ENCODE peak calls at places on chromosomes 5 and 9, in ten cellular contexts. B is CD4-positive, CD25-positive, alpha-beta regulatory T cell; P is fibroblast of lung; D is CD4-positive, alpha-beta memory T cell; F is psoas muscle; X is H7; Y is tibial nerve; T is fibroblast of pulmonary artery; G is CD8-positive, alpha-beta memory T cell; K is A549. E is an unnamed sample.

GRCh38 chr9:93207326-93207814 is 23.4 kb downstream of the WNK2 start:
- DNase-seq in B (no peak), P (peak), D (no peak), F (no peak), X (no peak), Y (peak), T (peak), G (no peak), K (no peak), E (no peak)

GRCh38 chr9:131773911-131774379 is 34.1 kb upstream of the RAPGEF1 start:
- DNase-seq in B (peak), P (peak), D (peak), F (no peak), X (peak), Y (no peak), T (peak), G (no peak), K (peak), E (peak)

GRCh38 chr9:99059074-99059894 is 45.6 kb upstream of the TGFBR1 start:
- DNase-seq in B (no peak), P (no peak), D (peak), F (no peak), X (no peak), Y (no peak), T (no peak), G (peak), K (no peak), E (peak)

GRCh38 chr9:27151693-27152397 is 42.8 kb downstream of the TEK start:
- DNase-seq in B (no peak), P (peak), D (no peak), F (no peak), X (no peak), Y (no peak), T (peak), G (no peak), K (no peak), E (no peak)

GRCh38 chr9:88949425-88949824 is 41.8 kb upstream of the S1PR3 start:
- DNase-seq in B (no peak), P (peak), D (no peak), F (no peak), X (no peak), Y (no peak), T (peak), G (no peak), K (peak), E (no peak)

GRCh38 chr5:139759219-139759721 is 36.3 kb upstream of the PSD2 start:
- DNase-seq in B (no peak), P (peak), D (no peak), F (peak), X (peak), Y (no peak), T (no peak), G (no peak), K (no peak), E (no peak)

GRCh38 chr9:92141144-92142129 is 26.2 kb upstream of the SPTLC1 start:
- DNase-seq in B (no peak), P (peak), D (no peak), F (peak), X (peak), Y (no peak), T (peak), G (no peak), K (no peak), E (no peak)

GRCh38 chr9:105828596-105829213 is 134.4 kb downstream of the TMEM38B start:
- DNase-seq in B (no peak), P (no peak), D (no peak), F (no peak), X (no peak), Y (no peak), T (no peak), G (no peak), K (no peak), E (no peak)

GRCh38 chr5:73678322-73678740 is 52.3 kb downstream of the ARHGEF28 start:
- DNase-seq in B (no peak), P (no peak), D (no peak), F (no peak), X (no peak), Y (no peak), T (no peak), G (no peak), K (peak), E (no peak)

GRCh38 chr5:89436464-89436863 is 553.5 kb upstream of the MEF2C start:
- DNase-seq in B (no peak), P (no peak), D (no peak), F (no peak), X (no peak), Y (no peak), T (no peak), G (no peak), K (no peak), E (no peak)

GRCh38 chr5:142637871-142638270 is 48.0 kb downstream of the FGF1 start:
- DNase-seq in B (no peak), P (no peak), D (no peak), F (no peak), X (no peak), Y (no peak), T (no peak), G (no peak), K (no peak), E (no peak)

GRCh38 chr5:142639455-142639854 is 46.4 kb downstream of the FGF1 start:
- DNase-seq in B (no peak), P (no peak), D (no peak), F (no peak), X (no peak), Y (no peak), T (no peak), G (no peak), K (no peak), E (no peak)

GRCh38 chr5:142634375-142635018 is 51.4 kb downstream of the FGF1 start:
- DNase-seq in B (no peak), P (peak), D (no peak), F (no peak), X (no peak), Y (no peak), T (no peak), G (no peak), K (no peak), E (no peak)

GRCh38 chr5:142636698-142637324 is 49.1 kb downstream of the FGF1 start:
- DNase-seq in B (no peak), P (no peak), D (no peak), F (no peak), X (no peak), Y (no peak), T (no peak), G (no peak), K (no peak), E (no peak)

DNA sequence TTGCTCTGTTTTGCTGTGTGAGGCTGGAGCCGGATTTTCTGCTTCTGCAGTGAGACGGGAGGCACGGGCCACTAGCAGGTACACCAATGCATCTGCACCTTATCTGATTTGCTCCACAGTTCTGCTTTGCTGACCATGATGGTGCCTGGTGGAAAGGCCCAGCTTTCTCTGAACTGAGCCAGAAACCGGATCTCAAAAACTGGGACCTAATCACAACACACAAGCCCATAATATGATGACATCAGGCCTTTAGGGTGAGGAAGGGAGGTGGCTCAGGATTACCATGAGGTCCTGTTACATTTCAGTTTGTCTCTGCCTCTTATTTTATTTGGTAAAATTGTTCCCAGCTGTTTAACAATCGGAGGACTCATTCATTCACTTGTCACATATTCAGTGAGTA is 49.8 kb downstream of the FGF1 start:
- DNase-seq in B (no peak), P (no peak), D (no peak), F (no peak), X (no peak), Y (no peak), T (no peak), G (no peak), K (no peak), E (no peak)
- H3K4me3 ChIP-seq in B (no peak), P (no peak), D (no peak), F (no peak), X (no peak), Y (no peak), T (no peak), G (no peak), K (no peak), E (no peak)

GRCh38 chr5:127229185-127229889 is 61.3 kb upstream of the MEGF10 start:
- DNase-seq in B (peak), P (peak), D (peak), F (peak), X (peak), Y (peak), T (peak), G (peak), K (peak), E (no peak)
- H3K4me3 ChIP-seq in B (peak), P (peak), D (peak), F (peak), X (peak), Y (peak), T (peak), G (peak), K (peak), E (peak)

DNA sequence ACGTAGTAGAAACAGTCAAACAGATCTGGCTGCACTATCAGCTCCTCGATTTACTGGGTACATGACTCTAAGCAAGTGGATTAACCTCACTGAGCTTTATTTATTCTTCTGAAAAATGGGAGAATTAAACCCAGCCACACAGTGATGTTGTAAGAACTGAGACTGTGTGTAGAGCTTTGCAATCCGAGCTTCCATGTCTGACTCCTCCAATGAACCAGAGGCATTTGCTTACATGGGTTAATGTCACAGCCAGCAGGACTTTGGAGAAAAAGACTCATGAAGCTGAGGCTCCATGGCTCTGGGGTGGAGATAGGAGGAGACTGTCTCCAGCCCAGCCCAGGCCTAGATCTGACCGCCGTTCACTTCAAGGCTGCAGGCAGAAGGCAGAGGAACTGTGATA is 201.3 kb downstream of the CDK5RAP2 start:
- DNase-seq in B (no peak), P (no peak), D (no peak), F (no peak), X (no peak), Y (no peak), T (no peak), G (no peak), K (no peak), E (no peak)
- H3K4me3 ChIP-seq in B (no peak), P (no peak), D (no peak), F (no peak), X (no peak), Y (no peak), T (no peak), G (no peak), K (no peak), E (no peak)

GRCh38 chr5:41510176-41510831 is at the start of gene PLCXD3:
- DNase-seq in B (no peak), P (peak), D (no peak), F (peak), X (peak), Y (no peak), T (peak), G (no peak), K (peak), E (no peak)

GRCh38 chr5:41508696-41509398 is 1.6 kb downstream of the PLCXD3 start:
- DNase-seq in B (no peak), P (no peak), D (no peak), F (no peak), X (no peak), Y (no peak), T (peak), G (no peak), K (no peak), E (no peak)

GRCh38 chr5:41507501-41507900 is 2.9 kb downstream of the PLCXD3 start:
- DNase-seq in B (no peak), P (no peak), D (no peak), F (no peak), X (no peak), Y (no peak), T (no peak), G (no peak), K (no peak), E (no peak)

GRCh38 chr5:41509399-41510175 is 814 bp downstream of the PLCXD3 start:
- DNase-seq in B (no peak), P (no peak), D (no peak), F (no peak), X (peak), Y (no peak), T (no peak), G (no peak), K (no peak), E (no peak)

GRCh38 chr5:41508186-41508585 is 2.2 kb downstream of the PLCXD3 start:
- DNase-seq in B (no peak), P (peak), D (no peak), F (no peak), X (no peak), Y (no peak), T (no peak), G (no peak), K (no peak), E (no peak)
- H3K4me3 ChIP-seq in B (no peak), P (no peak), D (no peak), F (no peak), X (no peak), Y (no peak), T (peak), G (no peak), K (no peak), E (no peak)

DNA sequence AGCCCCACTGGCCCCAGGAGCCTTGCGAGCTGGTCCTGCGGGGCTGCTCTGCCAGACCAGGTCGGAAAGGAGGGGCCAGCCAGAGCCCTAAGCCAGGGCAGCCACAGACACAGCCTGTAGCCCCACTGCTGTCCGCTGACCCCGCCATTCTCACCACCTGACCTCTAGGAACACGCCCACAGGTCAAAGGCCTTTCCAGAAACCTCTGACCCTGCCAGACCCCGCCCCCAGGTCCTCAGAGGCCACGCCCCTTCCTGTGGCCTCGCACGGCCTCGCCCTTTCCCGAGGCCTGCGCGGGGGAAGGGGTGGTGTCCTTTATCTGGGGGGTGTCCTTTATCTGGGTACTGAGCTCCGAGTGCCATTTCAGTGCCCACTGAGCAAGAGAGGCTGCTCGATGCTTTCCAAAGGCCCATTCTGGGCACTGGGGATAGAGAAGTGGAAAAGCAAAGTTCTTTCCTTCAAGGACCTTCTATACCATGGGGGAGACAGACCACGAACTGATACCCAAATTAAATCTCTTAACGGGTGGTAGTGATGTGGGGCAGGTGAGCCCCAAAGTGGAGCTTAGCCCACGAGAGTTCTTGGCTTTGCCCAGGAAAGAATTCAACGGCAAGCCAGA is 46.5 kb downstream of the P4HA2 start:
- DNase-seq in B (no peak), P (no peak), D (no peak), F (no peak), X (peak), Y (no peak), T (no peak), G (no peak), K (no peak), E (no peak)
- H3K4me3 ChIP-seq in B (no peak), P (no peak), D (no peak), F (no peak), X (peak), Y (no peak), T (no peak), G (no peak), K (no peak), E (no peak)

GRCh38 chr5:154475613-154476342 is 2.2 kb downstream of the HAND1 start:
- DNase-seq in B (no peak), P (no peak), D (no peak), F (no peak), X (peak), Y (no peak), T (no peak), G (no peak), K (no peak), E (no peak)

GRCh38 chr5:154474267-154474956 is 3.6 kb downstream of the HAND1 start:
- DNase-seq in B (no peak), P (no peak), D (no peak), F (no peak), X (no peak), Y (no peak), T (no peak), G (no peak), K (no peak), E (no peak)

GRCh38 chr5:154472871-154473580 is 5.0 kb downstream of the HAND1 start:
- DNase-seq in B (no peak), P (peak), D (no peak), F (no peak), X (peak), Y (no peak), T (no peak), G (no peak), K (no peak), E (no peak)

GRCh38 chr5:154474957-154475334 is 3.1 kb downstream of the HAND1 start:
- DNase-seq in B (no peak), P (no peak), D (no peak), F (no peak), X (no peak), Y (no peak), T (no peak), G (no peak), K (no peak), E (no peak)

GRCh38 chr5:154473581-154474266 is 4.3 kb downstream of the HAND1 start:
- DNase-seq in B (no peak), P (no peak), D (no peak), F (no peak), X (peak), Y (no peak), T (no peak), G (no peak), K (no peak), E (no peak)
- H3K4me3 ChIP-seq in B (peak), P (no peak), D (no peak), F (peak), X (peak), Y (no peak), T (no peak), G (peak), K (no peak), E (no peak)

GRCh38 chr5:36238896-36239295 is 2.8 kb downstream of the NADK2 start:
- DNase-seq in B (no peak), P (no peak), D (no peak), F (no peak), X (no peak), Y (no peak), T (no peak), G (no peak), K (no peak), E (no peak)
- H3K4me3 ChIP-seq in B (no peak), P (no peak), D (no peak), F (peak), X (no peak), Y (no peak), T (no peak), G (no peak), K (no peak), E (no peak)

GRCh38 chr9:122216138-122216797 is 12.5 kb downstream of the LHX6 start:
- DNase-seq in B (no peak), P (no peak), D (no peak), F (no peak), X (peak), Y (no peak), T (no peak), G (no peak), K (no peak), E (no peak)

GRCh38 chr9:122215663-122216062 is 13.1 kb downstream of the LHX6 start:
- DNase-seq in B (no peak), P (no peak), D (no peak), F (no peak), X (no peak), Y (no peak), T (no peak), G (no peak), K (no peak), E (no peak)

GRCh38 chr9:122213589-122214413 is 15.0 kb downstream of the LHX6 start:
- DNase-seq in B (peak), P (no peak), D (peak), F (peak), X (peak), Y (no peak), T (no peak), G (peak), K (peak), E (peak)

GRCh38 chr9:122213102-122213588 is 15.6 kb downstream of the LHX6 start:
- DNase-seq in B (no peak), P (no peak), D (no peak), F (no peak), X (no peak), Y (no peak), T (no peak), G (no peak), K (no peak), E (no peak)

DNA sequence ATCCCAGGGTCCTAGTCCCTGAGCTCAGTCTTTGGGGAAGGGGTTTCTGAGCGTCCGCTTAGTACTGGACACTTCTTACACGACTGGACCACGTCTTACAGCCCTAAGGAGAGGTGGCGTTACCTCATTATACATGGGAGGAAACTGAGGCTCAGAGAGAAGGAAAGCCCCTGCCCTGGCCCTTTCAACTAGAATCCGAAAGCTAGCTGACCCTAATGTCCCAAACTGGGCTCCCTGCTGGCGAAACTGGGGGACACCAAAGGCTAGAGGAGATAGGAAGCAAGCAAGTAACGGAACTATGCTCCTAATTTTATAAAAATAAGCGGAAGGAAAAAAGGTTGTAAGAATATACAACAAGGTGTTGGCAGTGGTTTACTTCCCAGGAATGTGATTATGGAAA is 14.2 kb downstream of the LHX6 start:
- DNase-seq in B (no peak), P (no peak), D (no peak), F (no peak), X (no peak), Y (no peak), T (no peak), G (no peak), K (no peak), E (no peak)
- H3K4me3 ChIP-seq in B (no peak), P (no peak), D (no peak), F (peak), X (peak), Y (no peak), T (no peak), G (no peak), K (peak), E (no peak)

DNA sequence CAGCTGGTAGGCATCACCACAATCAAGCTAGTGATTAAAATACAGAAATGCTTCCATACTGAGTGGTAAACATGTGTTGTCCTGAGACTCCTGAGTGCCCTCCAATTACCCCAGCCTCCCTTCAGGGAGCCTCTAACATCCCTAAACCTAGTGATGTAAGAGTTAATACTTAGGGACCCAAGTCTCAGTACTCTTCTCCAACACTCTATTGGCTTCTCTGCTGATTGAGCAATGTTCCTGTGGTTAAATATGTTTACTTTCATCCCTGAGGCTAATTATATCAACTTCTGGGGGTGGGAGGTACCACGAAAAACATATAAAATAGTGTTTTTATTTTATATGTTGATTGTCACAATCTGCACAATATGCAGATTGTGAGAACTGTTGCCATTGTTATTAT is 5.0 kb downstream of the GRXCR2 start:
- DNase-seq in B (no peak), P (no peak), D (no peak), F (no peak), X (no peak), Y (no peak), T (no peak), G (no peak), K (no peak), E (no peak)
- H3K4me3 ChIP-seq in B (no peak), P (no peak), D (no peak), F (no peak), X (no peak), Y (no peak), T (no peak), G (no peak), K (no peak), E (no peak)

E was measured in Jurkat, Clone E6-1.